ENCODE peak calls at places on chromosome 10, in nine cellular contexts. O is HFF-Myc; U is dorsolateral prefrontal cortex; C is CD4-positive, alpha-beta memory T cell; R is IMR-90; M is CD8-positive, alpha-beta T cell; K is gastrocnemius medialis; W is aorta; X is H7. Z is an unnamed sample.

GRCh38 chr10:115566867-115567266 is 473.7 kb downstream of the ATRNL1 start:
- DNase-seq in C (no peak), R (no peak), O (no peak), M (no peak), X (no peak), W (no peak), K (no peak), U (no peak), Z (no peak)

GRCh38 chr10:86665868-86666267 is 2.4 kb upstream of the LDB3 start:
- DNase-seq in C (no peak), O (no peak), W (no peak), M (no peak), K (no peak), X (no peak), R (no peak), U (peak), Z (no peak)

GRCh38 chr10:127952575-127952869 is 45.6 kb downstream of the PTPRE start:
- DNase-seq in C (no peak), M (no peak), R (no peak), W (no peak), U (no peak), O (no peak), X (no peak), K (no peak), Z (no peak)

GRCh38 chr10:90136731-90137316 is 435.4 kb downstream of the KIF20B start:
- DNase-seq in W (no peak), R (peak), X (no peak), U (no peak), O (no peak), C (no peak), M (no peak), K (no peak), Z (no peak)

GRCh38 chr10:35466661-35467060 is 130.4 kb downstream of the CCNY start:
- DNase-seq in U (no peak), O (no peak), C (no peak), K (no peak), W (no peak), M (no peak), X (no peak), R (no peak), Z (no peak)

GRCh38 chr10:26441491-26442214 is 3.5 kb downstream of the APBB1IP start:
- DNase-seq in O (no peak), R (no peak), W (no peak), M (peak), C (peak), X (no peak), K (no peak), U (no peak), Z (no peak)

GRCh38 chr10:38038107-38038931 is 27.8 kb downstream of the ZNF33A start:
- DNase-seq in R (peak), M (no peak), O (no peak), C (peak), X (no peak), K (no peak), W (no peak), U (no peak), Z (no peak)

GRCh38 chr10:94053639-94053932 is 59.9 kb downstream of the PLCE1 start:
- DNase-seq in C (no peak), M (no peak), X (no peak), W (no peak), R (no peak), U (no peak), K (no peak), O (no peak), Z (no peak)

GRCh38 chr10:16789765-16790164 is 27.5 kb downstream of the RSU1 start:
- DNase-seq in C (no peak), R (no peak), X (no peak), U (no peak), O (no peak), M (no peak), K (no peak), W (no peak), Z (no peak)

GRCh38 chr10:6050801-6051445 is 11.2 kb downstream of the IL2RA start:
- DNase-seq in M (peak), U (no peak), X (peak), O (peak), W (peak), R (peak), K (no peak), C (peak), Z (peak)

GRCh38 chr10:43574035-43574892 is at the start of gene ZNF239:
- DNase-seq in M (peak), U (peak), C (peak), W (peak), X (peak), R (peak), K (peak), O (peak), Z (peak)
- H3K4me3 ChIP-seq in M (peak), U (peak), C (peak), W (peak), X (peak), R (peak), K (peak), O (peak), Z (peak)

GRCh38 chr10:102493771-102494170 is 8.7 kb downstream of the ACTR1A start:
- DNase-seq in O (no peak), X (no peak), K (no peak), U (no peak), W (peak), C (no peak), M (no peak), R (no peak), Z (no peak)
- H3K4me3 ChIP-seq in O (no peak), X (no peak), K (peak), U (no peak), W (no peak), C (no peak), M (no peak), R (no peak), Z (no peak)

DNA sequence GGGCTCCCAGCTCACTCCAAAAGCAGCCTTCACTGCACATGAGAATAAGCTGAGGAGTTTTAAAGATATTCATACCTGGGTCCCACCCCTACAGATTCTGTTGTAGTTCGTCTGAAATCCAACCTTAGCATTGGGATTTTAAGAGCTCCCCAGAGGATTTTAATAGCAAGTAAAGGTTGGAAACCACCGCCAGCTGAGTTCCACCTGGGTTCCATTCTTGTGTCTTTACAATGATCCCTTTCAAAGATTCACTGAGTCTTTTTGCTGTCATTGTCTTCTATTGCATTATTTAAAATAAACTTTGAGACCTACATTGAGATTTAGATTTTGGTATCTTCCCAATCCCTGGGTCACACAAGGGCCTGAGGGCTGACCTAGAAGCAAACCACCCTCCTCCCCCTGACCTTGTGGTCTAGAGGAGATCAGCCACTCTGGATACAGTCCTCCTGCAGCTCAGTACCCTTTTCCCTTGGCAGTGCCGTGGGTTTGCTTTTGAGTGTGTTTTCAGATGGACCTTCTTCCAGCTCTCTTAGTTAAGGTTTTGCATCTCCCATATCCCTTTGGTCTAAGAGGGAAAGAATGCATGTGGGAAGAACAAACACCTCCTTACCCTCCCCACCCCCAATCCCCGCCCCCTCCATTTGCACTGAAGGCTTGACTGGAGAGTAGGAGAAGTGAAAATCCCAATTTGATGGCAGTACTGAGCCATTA is 22.6 kb upstream of the SIRT1 start:
- DNase-seq in X (peak), M (no peak), C (no peak), W (no peak), K (no peak), O (no peak), U (no peak), R (no peak), Z (no peak)
- H3K4me3 ChIP-seq in X (no peak), M (no peak), C (no peak), W (no peak), K (no peak), O (no peak), U (no peak), R (no peak), Z (no peak)

DNA sequence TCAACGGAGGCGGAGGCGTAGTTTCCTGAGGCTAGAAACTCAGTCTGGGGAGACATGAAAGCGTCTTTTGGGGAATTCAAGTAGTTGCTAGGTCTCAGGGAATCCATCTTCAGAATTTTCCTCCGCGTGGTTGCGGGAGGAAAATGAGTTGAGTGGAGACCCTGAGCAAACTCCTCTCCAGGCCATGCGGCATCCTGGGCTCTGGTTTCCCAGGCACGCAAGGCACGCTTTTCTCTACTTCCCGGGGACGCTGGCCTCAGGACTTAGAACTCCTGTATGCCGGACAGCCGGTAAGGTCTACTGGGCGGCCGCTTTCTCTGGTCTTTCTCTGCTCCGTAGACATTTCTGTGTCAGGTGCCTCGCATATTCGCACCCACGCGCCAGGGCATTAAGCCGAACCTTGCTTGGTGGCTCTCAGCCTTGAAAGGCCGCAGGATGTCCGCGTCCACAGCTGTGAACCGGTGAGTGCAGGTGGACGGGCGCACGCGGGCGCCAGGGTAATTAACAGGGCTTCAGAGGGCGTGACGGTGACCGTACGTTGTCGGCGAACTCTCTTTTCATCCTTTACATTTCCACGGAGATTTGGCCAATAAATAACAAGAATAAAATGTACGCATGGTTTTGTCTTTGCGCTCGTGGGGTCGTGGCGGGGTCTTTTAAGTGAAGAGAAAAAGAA is 1.0 kb upstream of the RBM20 start:
- DNase-seq in U (no peak), C (peak), O (no peak), M (no peak), R (no peak), K (no peak), W (no peak), X (peak), Z (no peak)
- H3K4me3 ChIP-seq in U (peak), C (peak), O (peak), M (peak), R (peak), K (peak), W (peak), X (peak), Z (peak)

DNA sequence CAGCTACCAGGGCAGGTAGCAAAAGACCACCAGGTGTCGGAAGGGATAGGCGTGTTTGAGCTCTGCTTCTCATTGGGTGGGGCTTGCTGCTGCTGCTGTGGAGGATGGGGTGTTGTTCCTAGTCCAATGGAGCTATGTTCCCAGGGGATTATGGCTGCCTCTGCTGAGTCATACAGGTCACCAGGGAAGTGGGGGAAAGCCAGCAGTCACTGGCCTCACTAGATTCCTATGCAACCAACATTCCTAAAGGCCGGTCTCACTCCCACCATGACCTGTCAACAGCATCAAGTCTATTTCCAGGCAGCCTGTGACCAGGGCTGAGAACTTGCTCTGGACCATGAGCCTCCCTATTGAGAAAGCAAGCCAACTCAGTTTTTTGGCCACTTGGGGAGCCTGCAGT is 1160.8 kb downstream of the REEP3 start:
- DNase-seq in C (no peak), O (no peak), M (no peak), X (no peak), U (no peak), W (no peak), R (no peak), K (no peak), Z (no peak)
- H3K4me3 ChIP-seq in C (no peak), O (no peak), M (no peak), X (no peak), U (no peak), W (no peak), R (no peak), K (no peak), Z (no peak)

DNA sequence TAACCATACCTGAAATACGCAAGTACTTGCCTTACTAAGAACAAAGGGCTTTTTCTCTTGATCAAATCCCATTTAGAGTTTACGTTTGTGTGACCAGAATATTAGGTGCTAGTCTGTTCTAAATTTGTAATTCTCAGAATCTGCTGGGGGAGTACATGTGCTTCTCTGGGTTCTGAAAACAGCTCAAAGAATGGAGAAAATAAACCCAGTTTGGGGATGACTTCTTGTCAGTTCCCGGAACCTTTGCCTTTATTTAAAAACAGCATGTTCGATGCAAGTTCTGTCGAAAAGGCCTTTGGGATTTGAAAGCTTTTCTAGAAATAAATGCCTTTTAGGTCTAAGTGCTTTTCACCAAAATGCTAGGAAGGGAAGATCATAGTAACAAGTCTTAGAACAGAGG is 147.0 kb downstream of the ARID5B start:
- DNase-seq in K (no peak), M (no peak), C (peak), O (no peak), W (no peak), X (no peak), U (no peak), R (no peak), Z (no peak)
- H3K4me3 ChIP-seq in K (peak), M (no peak), C (peak), O (peak), W (peak), X (no peak), U (peak), R (peak), Z (peak)

Z was measured in sigmoid colon.